ENCODE peak calls at places on chromosome 13, in four cellular contexts. H is activated CD8-positive, alpha-beta T cell treated with anti-CD3 and anti-CD28 coated beads, Interleukin-2, amount 10 ng/mL, durations not matched to agents 7 days and 5 days; T is mucosa of gallbladder; W is cardiac fibroblast. D is an unnamed sample.

GRCh38 chr13:35471466-35472307 is 4.8 kb downstream of the MAB21L1 start:
- DNase-seq in H (no peak), T (no peak), W (peak; percentile 6), D (no peak)

GRCh38 chr13:59099182-59099950 is 1064.4 kb downstream of the DIAPH3 start:
- DNase-seq in H (no peak), T (no peak), W (peak; percentile 10), D (no peak)

GRCh38 chr13:34577051-34577450 is 365.0 kb upstream of the NBEA start:
- DNase-seq in H (no peak), T (no peak), W (peak; percentile 37), D (no peak)

GRCh38 chr13:72960114-72960513 is 98.7 kb upstream of the KLF5 start:
- DNase-seq in H (no peak), T (no peak), W (no peak), D (no peak)

GRCh38 chr13:113219311-113219940 is 10.0 kb downstream of the CUL4A start:
- DNase-seq in H (no peak), T (no peak), W (no peak), D (no peak)

GRCh38 chr13:40082644-40083043 is 427.2 kb downstream of the COG6 start:
- DNase-seq in H (no peak), T (no peak), W (peak; percentile 96), D (no peak)

GRCh38 chr13:26872444-26873173 is 112.0 kb upstream of the GPR12 start:
- DNase-seq in H (peak; percentile 76), T (peak; percentile 38), W (peak; percentile 29), D (peak; percentile 58)

GRCh38 chr13:46137627-46138026 is 32.8 kb upstream of the CPB2 start:
- DNase-seq in H (no peak), T (no peak), W (no peak), D (no peak)

GRCh38 chr13:33089311-33089710 is 73.1 kb downstream of the KL start:
- DNase-seq in H (no peak), T (no peak), W (no peak), D (no peak)

GRCh38 chr13:51844862-51845573 is at the start of gene TMEM272:
- DNase-seq in H (peak; percentile 51), T (peak; percentile 46), W (peak; percentile 41), D (peak; percentile 42)

GRCh38 chr13:110683921-110684320 is 22.0 kb downstream of the CARS2 start:
- DNase-seq in H (no peak), T (no peak), W (no peak), D (no peak)

GRCh38 chr13:111513766-111514611 is 193.5 kb downstream of the TEX29 start:
- DNase-seq in H (no peak), T (no peak), W (no peak), D (no peak)

GRCh38 chr13:102333320-102334181 is 68.3 kb downstream of the FGF14 start:
- DNase-seq in H (no peak), T (no peak), W (no peak), D (no peak)

GRCh38 chr13:55761986-55762385 is 1378.7 kb upstream of the PRR20A start:
- DNase-seq in H (no peak), T (no peak), W (no peak), D (no peak)

GRCh38 chr13:37995052-37995451 is 125.5 kb upstream of the TRPC4 start:
- DNase-seq in H (no peak), T (no peak), W (peak; percentile 36), D (no peak)

GRCh38 chr13:22040810-22041364 is 370.0 kb downstream of the FGF9 start:
- DNase-seq in H (no peak), T (no peak), W (no peak), D (no peak)

GRCh38 chr13:50915562-50915961 is 6.0 kb downstream of the RNASEH2B start:
- DNase-seq in H (peak; percentile 44), T (no peak), W (no peak), D (no peak)

GRCh38 chr13:47594833-47595232 is 406.2 kb downstream of the SUCLA2 start:
- DNase-seq in H (no peak), T (no peak), W (peak; percentile 11), D (no peak)

GRCh38 chr13:19818223-19818842 is 35.6 kb upstream of the PSPC1 start:
- DNase-seq in H (peak; percentile 38), T (no peak), W (peak; percentile 43), D (peak; percentile 42)

GRCh38 chr13:81051873-81052272 is 710.9 kb upstream of the SPRY2 start:
- DNase-seq in H (no peak), T (no peak), W (peak; percentile 17), D (no peak)

GRCh38 chr13:44692173-44692713 is 116.1 kb upstream of the TSC22D1 start:
- DNase-seq in H (no peak), T (no peak), W (peak; percentile 19), D (no peak)

GRCh38 chr13:48210178-48210577 is 22.8 kb upstream of the ITM2B start:
- DNase-seq in H (no peak), T (no peak), W (peak; percentile 57), D (no peak)

GRCh38 chr13:70960841-70961443 is 852.7 kb upstream of the KLHL1 start:
- DNase-seq in H (peak; percentile 21), T (peak; percentile 11), W (peak; percentile 48), D (no peak)

GRCh38 chr13:110757296-110757695 is 43.8 kb downstream of the ING1 start:
- DNase-seq in H (no peak), T (no peak), W (no peak), D (no peak)

GRCh38 chr13:73667756-73668155 is 466.4 kb downstream of the KLF12 start:
- DNase-seq in H (no peak), T (peak; percentile 31), W (peak; percentile 69), D (no peak)

GRCh38 chr13:107144432-107144831 is 576.5 kb upstream of the ARGLU1 start:
- DNase-seq in H (no peak), T (no peak), W (peak; percentile 0), D (no peak)

GRCh38 chr13:48151343-48151742 is 56.4 kb upstream of the MED4 start:
- DNase-seq in H (no peak), T (no peak), W (no peak), D (no peak)

GRCh38 chr13:105428816-105429215 is 1106.6 kb downstream of the EFNB2 start:
- DNase-seq in H (no peak), T (no peak), W (peak; percentile 4), D (no peak)

GRCh38 chr13:100721885-100722512 is 47.4 kb upstream of the TMTC4 start:
- DNase-seq in H (peak; percentile 73), T (peak; percentile 51), W (peak; percentile 54), D (peak; percentile 44)

GRCh38 chr13:74452881-74453280 is 318.7 kb upstream of the KLF12 start:
- DNase-seq in H (no peak), T (no peak), W (no peak), D (no peak)

GRCh38 chr13:38202730-38203129 is 146.9 kb upstream of the UFM1 start:
- DNase-seq in H (no peak), T (no peak), W (peak; percentile 4), D (no peak)

GRCh38 chr13:112172017-112172416 is 105.1 kb downstream of the SOX1 start:
- DNase-seq in H (no peak), T (no peak), W (no peak), D (no peak)

GRCh38 chr13:105960326-105960725 is 575.1 kb downstream of the EFNB2 start:
- DNase-seq in H (no peak), T (no peak), W (no peak), D (no peak)

D was measured in colonic mucosa.